ENCODE peak calls at places on chromosomes 1 and 21, in four cellular contexts. One of them, this sample, is unnamed. For H3K27me3, the result is how much of the 10 kb centered on the place peaks cover.

GRCh38 chr1:204647114-204647804 is 38.3 kb downstream of the LRRN2 start:
- DNase-seq in pancreas: no peak
- DNase-seq in IMR-90: peak
- DNase-seq in tibial nerve: no peak
- DNase-seq in this sample: no peak

GRCh38 chr1:45325816-45326506 is 734 bp upstream of the HPDL start:
- DNase-seq in IMR-90: no peak
- DNase-seq in tibial nerve: no peak
- DNase-seq in pancreas: no peak
- DNase-seq in this sample: no peak

GRCh38 chr1:221648201-221648600 is 93.7 kb downstream of the DUSP10 start:
- DNase-seq in tibial nerve: no peak
- DNase-seq in pancreas: no peak
- DNase-seq in IMR-90: no peak
- DNase-seq in this sample: no peak

GRCh38 chr1:206082831-206083695 is 30.1 kb downstream of the RHEX start:
- DNase-seq in tibial nerve: no peak
- DNase-seq in pancreas: no peak
- DNase-seq in IMR-90: no peak
- DNase-seq in this sample: no peak

GRCh38 chr1:194684636-194685035 is 1498.2 kb upstream of the B3GALT2 start:
- DNase-seq in pancreas: no peak
- DNase-seq in tibial nerve: no peak
- DNase-seq in IMR-90: peak
- DNase-seq in this sample: no peak

GRCh38 chr1:184752656-184753055 is 2.0 kb downstream of the EDEM3 start:
- DNase-seq in tibial nerve: no peak
- DNase-seq in IMR-90: no peak
- DNase-seq in pancreas: no peak
- DNase-seq in this sample: no peak

GRCh38 chr1:51750218-51750617 is 128.3 kb downstream of the NRDC start:
- DNase-seq in tibial nerve: no peak
- DNase-seq in IMR-90: peak
- DNase-seq in pancreas: no peak
- DNase-seq in this sample: no peak

GRCh38 chr1:204151562-204152309 is at the start of gene ETNK2:
- DNase-seq in IMR-90: peak
- DNase-seq in tibial nerve: peak
- DNase-seq in pancreas: peak
- DNase-seq in this sample: no peak

GRCh38 chr1:52145137-52145536 is 3.2 kb downstream of the ZFYVE9 start:
- DNase-seq in IMR-90: no peak
- DNase-seq in tibial nerve: no peak
- DNase-seq in pancreas: no peak
- DNase-seq in this sample: no peak

GRCh38 chr1:89332461-89332860 is 31.4 kb upstream of the GBP6 start:
- DNase-seq in IMR-90: no peak
- DNase-seq in tibial nerve: no peak
- DNase-seq in pancreas: no peak
- DNase-seq in this sample: no peak

GRCh38 chr1:112509005-112509659 is 367 bp downstream of the WNT2B start:
- DNase-seq in IMR-90: no peak
- DNase-seq in pancreas: peak
- DNase-seq in tibial nerve: no peak
- DNase-seq in this sample: peak

GRCh38 chr1:29499101-29499650 is 262.9 kb downstream of the PTPRU start:
- DNase-seq in pancreas: no peak
- DNase-seq in tibial nerve: no peak
- DNase-seq in IMR-90: no peak
- DNase-seq in this sample: no peak
- TF ChIP-seq CTCF in pancreas: no peak
- TF ChIP-seq CTCF in tibial nerve: no peak
- TF ChIP-seq CTCF in IMR-90: no peak
- TF ChIP-seq CTCF in this sample: no peak

GRCh38 chr1:119673171-119673940 is 25.3 kb upstream of the ZNF697 start:
- DNase-seq in pancreas: no peak
- DNase-seq in IMR-90: peak
- DNase-seq in tibial nerve: no peak
- DNase-seq in this sample: no peak

GRCh38 chr1:119674110-119674509 is 26.0 kb upstream of the ZNF697 start:
- DNase-seq in tibial nerve: no peak
- DNase-seq in IMR-90: peak
- DNase-seq in pancreas: no peak
- DNase-seq in this sample: no peak

GRCh38 chr1:119676571-119677206 is 28.6 kb upstream of the ZNF697 start:
- DNase-seq in tibial nerve: peak
- DNase-seq in pancreas: no peak
- DNase-seq in IMR-90: no peak
- DNase-seq in this sample: no peak

GRCh38 chr1:119675349-119676343 is 27.6 kb upstream of the ZNF697 start:
- DNase-seq in tibial nerve: peak
- DNase-seq in pancreas: no peak
- DNase-seq in IMR-90: peak
- DNase-seq in this sample: peak

DNA sequence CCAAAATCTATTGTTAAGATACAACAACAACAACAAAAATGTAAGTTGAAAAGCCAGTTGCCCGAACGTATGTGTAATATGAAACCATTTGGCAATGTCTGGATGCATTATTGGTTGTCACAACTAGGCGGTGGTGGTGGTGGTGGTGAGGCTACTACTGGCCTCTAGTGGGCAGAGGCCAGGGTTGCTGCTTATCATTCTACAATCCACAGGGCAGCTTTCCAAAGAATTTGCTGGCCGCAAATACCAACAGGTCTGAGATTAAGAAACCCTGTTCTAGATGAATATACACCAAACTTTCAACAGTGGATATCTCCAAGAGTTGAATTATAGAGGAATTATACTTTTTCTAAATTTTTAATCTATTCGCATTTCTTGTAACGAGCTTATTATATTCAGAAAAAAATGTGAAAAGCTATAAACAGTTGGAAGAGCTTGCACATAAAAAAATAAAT is 26.8 kb upstream of the ZNF697 start:
- DNase-seq in tibial nerve: peak
- DNase-seq in pancreas: peak
- DNase-seq in IMR-90: peak
- DNase-seq in this sample: no peak
- H3K4me3 ChIP-seq in tibial nerve: no peak
- H3K4me3 ChIP-seq in pancreas: no peak
- H3K4me3 ChIP-seq in IMR-90: no peak
- H3K4me3 ChIP-seq in this sample: peak

GRCh38 chr1:18463984-18464664 is 16.6 kb upstream of the KLHDC7A start:
- DNase-seq in IMR-90: no peak
- DNase-seq in pancreas: peak
- DNase-seq in tibial nerve: no peak
- DNase-seq in this sample: no peak
- H3K27me3 ChIP-seq in IMR-90: under half
- H3K27me3 ChIP-seq in pancreas: under half
- H3K27me3 ChIP-seq in tibial nerve: under half
- H3K27me3 ChIP-seq in this sample: under half

GRCh38 chr21:25561668-25562641 is 45.3 kb downstream of the MRPL39 start:
- DNase-seq in IMR-90: peak
- DNase-seq in tibial nerve: peak
- DNase-seq in pancreas: peak
- DNase-seq in this sample: peak
- TF ChIP-seq CTCF in IMR-90: peak
- TF ChIP-seq CTCF in tibial nerve: no peak
- TF ChIP-seq CTCF in pancreas: no peak
- TF ChIP-seq CTCF in this sample: peak

DNA sequence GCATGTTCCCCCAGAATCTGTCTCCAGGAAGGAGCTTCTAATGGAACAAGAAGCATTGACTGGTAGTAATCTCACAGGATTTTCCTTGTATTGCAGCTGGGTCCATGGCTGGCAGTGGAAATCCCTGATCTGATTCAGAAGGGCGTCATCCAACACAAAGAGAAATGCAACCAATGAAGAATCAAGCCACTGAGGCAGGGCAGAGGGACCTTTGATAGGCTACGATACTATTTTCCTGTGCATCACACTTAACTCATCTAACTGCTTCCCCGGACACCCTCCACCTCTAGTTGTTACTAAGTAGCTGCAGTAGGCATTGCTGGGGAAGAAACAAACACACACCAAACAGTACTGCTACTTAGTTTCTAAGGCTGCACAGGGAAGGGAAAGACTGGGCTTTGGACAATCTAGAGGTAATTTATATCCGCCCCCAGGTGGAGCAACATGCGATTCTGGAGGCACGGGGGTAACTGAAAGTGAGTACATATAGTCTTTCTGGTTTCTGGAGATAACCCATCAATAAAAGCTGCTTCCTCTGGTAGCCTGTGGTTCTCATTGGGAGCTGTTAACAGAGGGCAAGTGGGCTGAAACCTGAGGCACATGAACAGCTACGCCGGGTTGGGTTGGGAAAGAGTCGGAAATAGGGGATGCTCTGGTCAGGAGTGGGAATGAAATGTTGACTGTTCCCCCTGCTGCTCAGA is 834 bp upstream of the USP21 start:
- DNase-seq in pancreas: no peak
- DNase-seq in tibial nerve: no peak
- DNase-seq in IMR-90: no peak
- DNase-seq in this sample: no peak
- H3K4me3 ChIP-seq in pancreas: peak
- H3K4me3 ChIP-seq in tibial nerve: peak
- H3K4me3 ChIP-seq in IMR-90: no peak
- H3K4me3 ChIP-seq in this sample: peak

GRCh38 chr1:54096491-54097235 is 43.3 kb downstream of the TCEANC2 start:
- DNase-seq in tibial nerve: no peak
- DNase-seq in pancreas: no peak
- DNase-seq in IMR-90: no peak
- DNase-seq in this sample: no peak

GRCh38 chr1:54088385-54088784 is 35.0 kb downstream of the TCEANC2 start:
- DNase-seq in IMR-90: no peak
- DNase-seq in tibial nerve: no peak
- DNase-seq in pancreas: no peak
- DNase-seq in this sample: no peak

GRCh38 chr1:54095543-54096286 is 42.3 kb downstream of the TCEANC2 start:
- DNase-seq in tibial nerve: no peak
- DNase-seq in pancreas: no peak
- DNase-seq in IMR-90: no peak
- DNase-seq in this sample: no peak

GRCh38 chr1:54099211-54099610 is 45.8 kb downstream of the TCEANC2 start:
- DNase-seq in tibial nerve: no peak
- DNase-seq in pancreas: no peak
- DNase-seq in IMR-90: no peak
- DNase-seq in this sample: no peak

DNA sequence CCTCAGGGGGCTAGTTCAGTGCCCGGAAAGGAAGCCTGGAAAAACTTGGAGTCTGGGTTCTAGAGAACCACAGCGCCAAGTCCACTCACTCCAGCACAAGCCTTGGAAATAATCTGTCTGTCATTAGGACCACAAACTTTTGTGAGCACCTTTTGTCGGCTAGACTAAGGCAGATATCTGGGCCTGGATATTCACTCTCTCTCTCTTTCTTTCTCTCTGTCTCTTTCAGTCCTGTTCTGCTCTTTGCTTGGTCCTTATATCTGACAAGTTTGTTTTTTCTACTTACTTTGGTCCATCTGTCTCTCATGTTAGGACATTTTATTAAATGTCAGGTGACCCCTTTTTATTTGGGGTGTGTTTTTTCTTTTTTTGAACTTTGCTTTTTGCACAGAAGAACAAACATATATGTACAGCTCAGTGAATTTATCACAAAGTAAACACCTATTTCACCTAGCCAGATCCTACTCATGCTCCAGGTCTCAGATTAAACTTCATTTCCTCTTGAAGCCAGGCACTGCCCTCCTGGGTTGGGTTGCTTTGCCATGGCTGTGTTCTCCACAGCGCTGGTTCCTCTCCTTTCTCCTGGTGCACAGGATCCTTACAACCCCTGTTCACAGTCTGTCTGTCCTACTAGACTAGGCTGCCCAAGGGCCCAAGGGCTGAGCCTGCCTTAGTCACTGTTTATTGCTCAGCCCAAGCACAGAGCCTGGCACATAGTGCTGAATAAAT is 40.8 kb downstream of the TCEANC2 start:
- DNase-seq in IMR-90: no peak
- DNase-seq in pancreas: no peak
- DNase-seq in tibial nerve: no peak
- DNase-seq in this sample: no peak
- H3K27me3 ChIP-seq in IMR-90: under half
- H3K27me3 ChIP-seq in pancreas: under half
- H3K27me3 ChIP-seq in tibial nerve: under half
- H3K27me3 ChIP-seq in this sample: under half

GRCh38 chr21:26835027-26835713 is 10.0 kb downstream of the ADAMTS1 start:
- DNase-seq in tibial nerve: no peak
- DNase-seq in pancreas: no peak
- DNase-seq in IMR-90: peak
- DNase-seq in this sample: no peak

GRCh38 chr21:26833011-26833410 is 12.2 kb downstream of the ADAMTS1 start:
- DNase-seq in IMR-90: no peak
- DNase-seq in tibial nerve: no peak
- DNase-seq in pancreas: no peak
- DNase-seq in this sample: no peak

GRCh38 chr21:26833460-26833939 is 11.7 kb downstream of the ADAMTS1 start:
- DNase-seq in IMR-90: no peak
- DNase-seq in pancreas: no peak
- DNase-seq in tibial nerve: no peak
- DNase-seq in this sample: no peak

GRCh38 chr21:26835714-26836265 is 9.4 kb downstream of the ADAMTS1 start:
- DNase-seq in tibial nerve: no peak
- DNase-seq in IMR-90: no peak
- DNase-seq in pancreas: no peak
- DNase-seq in this sample: no peak

GRCh38 chr21:26834181-26834945 is 10.8 kb downstream of the ADAMTS1 start:
- DNase-seq in tibial nerve: no peak
- DNase-seq in pancreas: no peak
- DNase-seq in IMR-90: peak
- DNase-seq in this sample: no peak
- TF ChIP-seq CTCF in tibial nerve: no peak
- TF ChIP-seq CTCF in pancreas: no peak
- TF ChIP-seq CTCF in IMR-90: peak
- TF ChIP-seq CTCF in this sample: no peak

GRCh38 chr1:1054971-1055370 is 19.1 kb downstream of the RNF223 start:
- DNase-seq in pancreas: no peak
- DNase-seq in IMR-90: no peak
- DNase-seq in tibial nerve: no peak
- DNase-seq in this sample: no peak

GRCh38 chr1:1053682-1054081 is 20.4 kb downstream of the RNF223 start:
- DNase-seq in pancreas: no peak
- DNase-seq in tibial nerve: no peak
- DNase-seq in IMR-90: no peak
- DNase-seq in this sample: no peak

GRCh38 chr1:1058088-1058905 is 15.8 kb downstream of the RNF223 start:
- DNase-seq in pancreas: no peak
- DNase-seq in tibial nerve: no peak
- DNase-seq in IMR-90: no peak
- DNase-seq in this sample: no peak

GRCh38 chr1:1054099-1054700 is 19.9 kb downstream of the RNF223 start:
- DNase-seq in tibial nerve: no peak
- DNase-seq in pancreas: no peak
- DNase-seq in IMR-90: no peak
- DNase-seq in this sample: no peak

GRCh38 chr1:1055841-1056736 is 18.0 kb downstream of the RNF223 start:
- DNase-seq in tibial nerve: no peak
- DNase-seq in pancreas: no peak
- DNase-seq in IMR-90: no peak
- DNase-seq in this sample: no peak
- H3K4me3 ChIP-seq in tibial nerve: no peak
- H3K4me3 ChIP-seq in pancreas: no peak
- H3K4me3 ChIP-seq in IMR-90: no peak
- H3K4me3 ChIP-seq in this sample: no peak

This sample was measured in GM06990.